ENCODE peak calls at places on chromosomes 3 and 15, in eight cellular contexts. C is stomach; S is body of pancreas; B is heart left ventricle; M is transverse colon; A is prostate gland; E is DND-41; O is CD8-positive, alpha-beta T cell. P is an unnamed sample. For H3K4me1, the result is how much of the 10 kb centered on the place peaks cover.

GRCh38 chr3:72338082-72338941 is 509.9 kb downstream of the SHQ1 start:
- DNase-seq in C (no peak), S (no peak), B (no peak), M (no peak), A (no peak), E (no peak), O (no peak), P (no peak)

GRCh38 chr15:51379390-51379789 is 37.9 kb downstream of the GLDN start:
- DNase-seq in C (no peak), S (no peak), B (no peak), M (no peak), A (no peak), E (no peak), O (no peak), P (no peak)

GRCh38 chr3:13706451-13706850 is 157.5 kb downstream of the FBLN2 start:
- DNase-seq in C (peak), S (no peak), B (peak), M (no peak), A (no peak), E (no peak), O (peak), P (peak)

GRCh38 chr3:195803309-195803908 is 8.3 kb downstream of the MUC4 start:
- DNase-seq in C (no peak), S (peak), B (no peak), M (no peak), A (no peak), E (no peak), O (no peak), P (peak)

GRCh38 chr15:95932676-95933075 is 397.8 kb upstream of the NR2F2 start:
- DNase-seq in C (no peak), S (no peak), B (no peak), M (no peak), A (no peak), E (no peak), O (no peak), P (no peak)

GRCh38 chr3:25292604-25293003 is 135.5 kb upstream of the RARB start:
- DNase-seq in C (no peak), S (no peak), B (no peak), M (no peak), A (peak), E (no peak), O (no peak), P (no peak)

GRCh38 chr3:62229908-62230307 is 143.4 kb downstream of the FEZF2 start:
- DNase-seq in C (no peak), S (no peak), B (no peak), M (no peak), A (no peak), E (no peak), O (no peak), P (no peak)

GRCh38 chr3:162770556-162770955 is 1273.9 kb downstream of the OTOL1 start:
- DNase-seq in C (no peak), S (no peak), B (no peak), M (no peak), A (no peak), E (no peak), O (no peak), P (no peak)

GRCh38 chr3:18224406-18224805 is 200.7 kb downstream of the SATB1 start:
- DNase-seq in C (no peak), S (no peak), B (no peak), M (no peak), A (no peak), E (no peak), O (no peak), P (no peak)

GRCh38 chr15:59904450-59904979 is 99.6 kb upstream of the FOXB1 start:
- DNase-seq in C (no peak), S (no peak), B (no peak), M (no peak), A (no peak), E (no peak), O (no peak), P (no peak)

GRCh38 chr3:46883252-46884185 is 6.0 kb downstream of the PTH1R start:
- DNase-seq in C (no peak), S (no peak), B (no peak), M (no peak), A (no peak), E (no peak), O (no peak), P (no peak)

GRCh38 chr15:70324001-70324974 is 226.6 kb upstream of the TLE3 start:
- DNase-seq in C (peak), S (no peak), B (no peak), M (no peak), A (peak), E (no peak), O (no peak), P (no peak)

GRCh38 chr15:38854506-38854905 is 289.9 kb upstream of the RASGRP1 start:
- DNase-seq in C (no peak), S (no peak), B (no peak), M (no peak), A (no peak), E (no peak), O (no peak), P (no peak)

GRCh38 chr3:119582178-119582577 is 2.9 kb downstream of the ADPRH start:
- DNase-seq in C (no peak), S (no peak), B (no peak), M (no peak), A (no peak), E (no peak), O (no peak), P (no peak)

GRCh38 chr3:170606675-170607074 is 20.8 kb upstream of the SLC7A14 start:
- DNase-seq in C (no peak), S (no peak), B (no peak), M (no peak), A (no peak), E (no peak), O (no peak), P (no peak)

GRCh38 chr15:22251422-22251821 is 171.1 kb downstream of the OR4M2 start:
- DNase-seq in C (no peak), S (no peak), B (no peak), M (no peak), A (no peak), E (no peak), O (no peak), P (no peak)

GRCh38 chr3:196159952-196160804 is 51.0 kb downstream of the ZDHHC19 start:
- DNase-seq in C (peak), S (peak), B (no peak), M (peak), A (no peak), E (peak), O (no peak), P (peak)

GRCh38 chr15:26134812-26135211 is 271.7 kb upstream of the ATP10A start:
- DNase-seq in C (no peak), S (no peak), B (no peak), M (no peak), A (no peak), E (no peak), O (no peak), P (no peak)

GRCh38 chr15:52114656-52115055 is 2.1 kb upstream of the BCL2L10 start:
- DNase-seq in C (no peak), S (no peak), B (no peak), M (no peak), A (no peak), E (no peak), O (no peak), P (no peak)

GRCh38 chr3:71026634-71027578 is 556.6 kb downstream of the FOXP1 start:
- DNase-seq in C (no peak), S (no peak), B (no peak), M (no peak), A (no peak), E (no peak), O (no peak), P (no peak)

GRCh38 chr3:193897288-193897687 is 238.7 kb upstream of the HES1 start:
- DNase-seq in C (no peak), S (no peak), B (peak), M (no peak), A (no peak), E (no peak), O (no peak), P (peak)

GRCh38 chr3:5098346-5098745 is 23.7 kb upstream of the ARL8B start:
- DNase-seq in C (no peak), S (no peak), B (no peak), M (no peak), A (no peak), E (no peak), O (no peak), P (no peak)

GRCh38 chr3:5105050-5105449 is 17.0 kb upstream of the ARL8B start:
- DNase-seq in C (no peak), S (no peak), B (no peak), M (no peak), A (no peak), E (no peak), O (no peak), P (no peak)

GRCh38 chr3:5103743-5104142 is 18.3 kb upstream of the ARL8B start:
- DNase-seq in C (no peak), S (no peak), B (no peak), M (no peak), A (no peak), E (no peak), O (no peak), P (no peak)

DNA sequence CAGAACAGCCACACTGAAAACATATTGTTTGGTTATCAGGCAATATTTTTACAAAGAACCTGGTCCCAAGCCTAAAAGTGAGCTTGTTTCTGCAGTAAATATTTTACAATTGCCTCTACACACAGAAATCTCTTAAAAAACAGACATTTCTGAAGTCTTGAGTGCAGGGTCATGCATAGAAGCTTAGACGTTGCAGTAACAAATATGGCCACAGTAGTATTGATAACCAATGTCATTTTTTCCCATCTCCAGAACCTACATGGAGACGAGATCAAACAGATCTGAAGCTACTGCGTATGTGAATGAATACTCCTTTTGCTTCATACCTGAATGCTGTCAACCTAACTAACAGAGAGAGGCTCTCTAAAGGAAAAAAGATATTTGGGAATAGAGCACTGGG is 19.6 kb upstream of the ARL8B start:
- DNase-seq in C (no peak), S (no peak), B (no peak), M (no peak), A (no peak), E (no peak), O (no peak), P (no peak)
- TF ChIP-seq CTCF in C (no peak), S (no peak), B (no peak), M (no peak), A (no peak), E (no peak), O (no peak), P (no peak)

DNA sequence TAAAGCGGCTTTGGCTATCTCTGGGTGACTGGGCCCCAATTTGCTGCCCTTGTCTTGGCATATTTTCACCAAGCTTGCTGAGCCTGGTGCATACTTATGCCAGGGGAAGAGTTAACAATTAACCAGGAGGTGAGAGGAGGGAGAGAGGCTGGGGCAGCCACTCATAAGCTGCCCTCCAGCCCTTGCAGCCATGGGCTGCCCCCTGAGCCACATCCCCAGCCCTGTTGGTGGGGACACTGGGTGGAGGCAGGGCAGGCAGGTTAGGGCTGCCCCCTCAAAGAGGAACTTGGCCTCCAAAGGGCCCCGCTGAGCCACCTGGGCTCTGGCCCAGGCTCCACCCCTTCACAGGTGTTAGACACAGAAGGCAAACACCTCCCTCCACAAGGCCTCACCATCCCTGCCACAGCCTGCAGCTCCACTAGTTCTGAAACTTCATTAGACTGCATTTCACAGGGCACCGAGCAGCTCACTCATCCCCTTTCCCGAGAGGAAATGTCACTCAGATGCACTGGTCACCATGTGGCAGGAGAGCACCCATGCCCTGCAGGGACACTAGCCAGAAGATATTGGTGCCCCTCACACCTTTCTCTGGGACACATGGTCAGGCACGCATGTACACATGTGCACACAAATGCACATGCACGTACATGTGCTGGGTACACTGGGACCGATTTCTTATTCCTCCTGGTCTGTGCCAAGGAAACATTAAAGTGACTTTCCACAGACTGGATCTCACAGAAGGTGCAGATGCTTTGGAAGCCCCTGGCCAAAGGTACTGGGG is 20.2 kb downstream of the AMOTL2 start:
- DNase-seq in C (peak), S (peak), B (no peak), M (peak), A (no peak), E (no peak), O (no peak), P (no peak)
- H3K4me1 ChIP-seq in C (half or more), S (half or more), B (half or more), M (half or more), A (under half), E (under half), O (under half), P (under half)

DNA sequence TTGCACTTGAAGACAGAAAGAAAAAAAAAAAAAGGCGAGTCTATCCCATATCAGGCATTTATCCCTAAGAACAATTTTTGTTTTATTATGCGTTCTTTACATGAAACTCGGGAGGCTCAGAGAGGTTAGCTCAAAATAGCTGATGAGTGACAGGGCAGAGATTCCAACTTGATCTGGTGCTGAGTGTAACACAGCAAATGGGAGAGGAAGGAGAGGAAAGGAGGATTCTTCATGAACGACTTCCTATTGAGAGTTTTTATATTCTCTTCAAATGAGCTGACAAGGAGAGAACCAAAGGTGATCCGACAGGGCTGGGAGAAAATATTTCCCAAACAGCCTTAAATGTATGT is 157.2 kb upstream of the FRMD4B start:
- DNase-seq in C (no peak), S (no peak), B (no peak), M (no peak), A (no peak), E (no peak), O (no peak), P (no peak)
- H3K27ac ChIP-seq in C (no peak), S (no peak), B (no peak), M (no peak), A (no peak), E (no peak), O (no peak), P (no peak)

GRCh38 chr3:12578742-12579141 is 21.9 kb downstream of the MKRN2 start:
- DNase-seq in C (no peak), S (no peak), B (no peak), M (no peak), A (no peak), E (no peak), O (no peak), P (no peak)
- TF ChIP-seq CTCF in C (no peak), S (no peak), B (no peak), M (no peak), A (no peak), E (peak), O (peak), P (no peak)

GRCh38 chr3:52277972-52278509 is 408 bp downstream of the WDR82 start:
- DNase-seq in C (no peak), S (peak), B (no peak), M (no peak), A (peak), E (no peak), O (no peak), P (no peak)
- H3K4me1 ChIP-seq in C (half or more), S (half or more), B (under half), M (half or more), A (under half), E (half or more), O (under half), P (half or more)

P was measured in tibial artery.